ENCODE peak calls at places on chromosomes 16 and 17, in six cellular contexts. One of them, this sample, is unnamed.

GRCh38 chr16:10521681-10522274 is 58.6 kb downstream of the EMP2 start:
- DNase-seq in neural crest cell: peak
- DNase-seq in esophagus muscularis mucosa: no peak
- DNase-seq in left lung: peak
- DNase-seq in heart left ventricle: peak
- DNase-seq in HFFc6: peak
- DNase-seq in this sample: no peak

GRCh38 chr17:27475070-27475673 is 18.9 kb downstream of the KSR1 start:
- DNase-seq in neural crest cell: no peak
- DNase-seq in esophagus muscularis mucosa: no peak
- DNase-seq in left lung: no peak
- DNase-seq in heart left ventricle: no peak
- DNase-seq in HFFc6: no peak
- DNase-seq in this sample: no peak

GRCh38 chr17:68029512-68030215 is 5.9 kb upstream of the KPNA2 start:
- DNase-seq in neural crest cell: no peak
- DNase-seq in esophagus muscularis mucosa: no peak
- DNase-seq in left lung: no peak
- DNase-seq in heart left ventricle: no peak
- DNase-seq in HFFc6: no peak
- DNase-seq in this sample: no peak

GRCh38 chr16:64654137-64654652 is 467.7 kb downstream of the CDH11 start:
- DNase-seq in neural crest cell: no peak
- DNase-seq in esophagus muscularis mucosa: no peak
- DNase-seq in left lung: no peak
- DNase-seq in heart left ventricle: no peak
- DNase-seq in HFFc6: peak
- DNase-seq in this sample: no peak

GRCh38 chr17:57931488-57932137 is 23.6 kb downstream of the CUEDC1 start:
- DNase-seq in neural crest cell: no peak
- DNase-seq in esophagus muscularis mucosa: no peak
- DNase-seq in left lung: no peak
- DNase-seq in heart left ventricle: no peak
- DNase-seq in HFFc6: no peak
- DNase-seq in this sample: no peak

GRCh38 chr16:73298562-73298961 is 250.6 kb upstream of the ZFHX3 start:
- DNase-seq in neural crest cell: no peak
- DNase-seq in esophagus muscularis mucosa: no peak
- DNase-seq in left lung: no peak
- DNase-seq in heart left ventricle: no peak
- DNase-seq in HFFc6: peak
- DNase-seq in this sample: no peak

GRCh38 chr17:31444026-31444425 is 52.6 kb downstream of the RAB11FIP4 start:
- DNase-seq in neural crest cell: no peak
- DNase-seq in esophagus muscularis mucosa: no peak
- DNase-seq in left lung: no peak
- DNase-seq in heart left ventricle: no peak
- DNase-seq in HFFc6: peak
- DNase-seq in this sample: no peak

GRCh38 chr17:7388856-7389255 is 5.5 kb downstream of the PLSCR3 start:
- DNase-seq in neural crest cell: no peak
- DNase-seq in esophagus muscularis mucosa: no peak
- DNase-seq in left lung: no peak
- DNase-seq in heart left ventricle: no peak
- DNase-seq in HFFc6: no peak
- DNase-seq in this sample: no peak

GRCh38 chr16:89137666-89138512 is 33.7 kb upstream of the CDH15 start:
- DNase-seq in neural crest cell: no peak
- DNase-seq in esophagus muscularis mucosa: no peak
- DNase-seq in left lung: no peak
- DNase-seq in heart left ventricle: no peak
- DNase-seq in HFFc6: no peak
- DNase-seq in this sample: no peak

GRCh38 chr16:68739964-68740627 is 3.0 kb downstream of the CDH1 start:
- DNase-seq in neural crest cell: no peak
- DNase-seq in esophagus muscularis mucosa: no peak
- DNase-seq in left lung: no peak
- DNase-seq in heart left ventricle: no peak
- DNase-seq in HFFc6: no peak
- DNase-seq in this sample: no peak

GRCh38 chr17:17836818-17837379 is at the start of gene SREBF1:
- DNase-seq in neural crest cell: peak
- DNase-seq in esophagus muscularis mucosa: no peak
- DNase-seq in left lung: peak
- DNase-seq in heart left ventricle: peak
- DNase-seq in HFFc6: no peak
- DNase-seq in this sample: no peak

GRCh38 chr17:731943-732787 is at the start of gene TLCD3A:
- DNase-seq in neural crest cell: peak
- DNase-seq in esophagus muscularis mucosa: no peak
- DNase-seq in left lung: peak
- DNase-seq in heart left ventricle: peak
- DNase-seq in HFFc6: peak
- DNase-seq in this sample: no peak

GRCh38 chr16:31201511-31202401 is 804 bp downstream of the PYCARD start:
- DNase-seq in neural crest cell: no peak
- DNase-seq in esophagus muscularis mucosa: no peak
- DNase-seq in left lung: peak
- DNase-seq in heart left ventricle: peak
- DNase-seq in HFFc6: no peak
- DNase-seq in this sample: no peak

GRCh38 chr16:31202402-31203385 is at the start of gene PYCARD:
- DNase-seq in neural crest cell: no peak
- DNase-seq in esophagus muscularis mucosa: no peak
- DNase-seq in left lung: peak
- DNase-seq in heart left ventricle: peak
- DNase-seq in HFFc6: peak
- DNase-seq in this sample: no peak

GRCh38 chr16:31206776-31207175 is 4.2 kb upstream of the PYCARD start:
- DNase-seq in neural crest cell: no peak
- DNase-seq in esophagus muscularis mucosa: no peak
- DNase-seq in left lung: no peak
- DNase-seq in heart left ventricle: no peak
- DNase-seq in HFFc6: no peak
- DNase-seq in this sample: no peak

GRCh38 chr16:31200821-31201510 is 1.6 kb downstream of the PYCARD start:
- DNase-seq in neural crest cell: no peak
- DNase-seq in esophagus muscularis mucosa: no peak
- DNase-seq in left lung: no peak
- DNase-seq in heart left ventricle: no peak
- DNase-seq in HFFc6: peak
- DNase-seq in this sample: no peak

DNA sequence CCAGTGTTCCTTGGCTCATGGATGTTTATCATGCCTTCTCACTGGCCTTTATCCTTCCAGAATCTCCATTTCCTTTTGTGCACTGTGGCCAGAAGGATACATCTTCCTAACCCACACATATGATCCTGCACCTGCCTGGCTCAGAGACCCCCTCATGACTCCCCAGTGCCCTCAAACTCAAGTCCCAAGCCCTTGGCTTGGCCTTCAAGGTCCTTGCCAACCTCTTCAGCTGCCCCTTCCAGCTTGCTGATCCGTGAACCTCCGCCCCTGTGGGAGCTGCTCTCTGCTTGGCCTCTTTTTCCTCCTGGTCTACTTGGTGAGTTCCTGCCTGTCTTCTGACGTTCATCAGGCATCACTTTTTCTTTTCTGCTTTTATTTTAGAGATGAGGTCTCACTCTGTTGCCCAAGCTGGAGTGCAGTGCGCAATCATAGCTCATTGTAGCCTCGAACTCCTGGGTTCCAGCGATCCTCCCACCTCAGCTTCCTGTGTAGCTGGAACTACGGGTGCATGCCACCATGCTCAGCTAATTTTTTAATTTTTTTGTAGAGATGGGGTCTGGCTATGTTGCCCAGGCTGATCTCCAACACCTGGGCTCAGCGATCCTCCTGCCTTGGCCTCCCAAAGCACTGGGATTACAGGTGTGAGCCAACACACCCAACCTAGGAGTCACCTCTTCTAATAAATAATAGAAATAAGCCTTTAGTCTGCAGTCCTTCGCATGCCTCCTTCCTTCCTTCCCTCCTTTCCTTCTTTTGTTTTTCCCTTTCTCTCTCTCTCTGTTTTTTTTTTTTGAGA is 2.5 kb upstream of the PYCARD start:
- DNase-seq in neural crest cell: no peak
- DNase-seq in esophagus muscularis mucosa: no peak
- DNase-seq in left lung: no peak
- DNase-seq in heart left ventricle: no peak
- DNase-seq in HFFc6: no peak
- DNase-seq in this sample: no peak
- TF ChIP-seq CTCF in neural crest cell: no peak
- TF ChIP-seq CTCF in esophagus muscularis mucosa: no peak
- TF ChIP-seq CTCF in left lung: no peak
- TF ChIP-seq CTCF in heart left ventricle: no peak
- TF ChIP-seq CTCF in HFFc6: no peak
- TF ChIP-seq CTCF in this sample: no peak

GRCh38 chr17:74795327-74796020 is 19.3 kb upstream of the NAT9 start:
- DNase-seq in neural crest cell: no peak
- DNase-seq in esophagus muscularis mucosa: no peak
- DNase-seq in left lung: no peak
- DNase-seq in heart left ventricle: no peak
- DNase-seq in HFFc6: no peak
- DNase-seq in this sample: no peak
- TF ChIP-seq CTCF in neural crest cell: no peak
- TF ChIP-seq CTCF in esophagus muscularis mucosa: no peak
- TF ChIP-seq CTCF in left lung: no peak
- TF ChIP-seq CTCF in heart left ventricle: no peak
- TF ChIP-seq CTCF in HFFc6: no peak
- TF ChIP-seq CTCF in this sample: no peak

DNA sequence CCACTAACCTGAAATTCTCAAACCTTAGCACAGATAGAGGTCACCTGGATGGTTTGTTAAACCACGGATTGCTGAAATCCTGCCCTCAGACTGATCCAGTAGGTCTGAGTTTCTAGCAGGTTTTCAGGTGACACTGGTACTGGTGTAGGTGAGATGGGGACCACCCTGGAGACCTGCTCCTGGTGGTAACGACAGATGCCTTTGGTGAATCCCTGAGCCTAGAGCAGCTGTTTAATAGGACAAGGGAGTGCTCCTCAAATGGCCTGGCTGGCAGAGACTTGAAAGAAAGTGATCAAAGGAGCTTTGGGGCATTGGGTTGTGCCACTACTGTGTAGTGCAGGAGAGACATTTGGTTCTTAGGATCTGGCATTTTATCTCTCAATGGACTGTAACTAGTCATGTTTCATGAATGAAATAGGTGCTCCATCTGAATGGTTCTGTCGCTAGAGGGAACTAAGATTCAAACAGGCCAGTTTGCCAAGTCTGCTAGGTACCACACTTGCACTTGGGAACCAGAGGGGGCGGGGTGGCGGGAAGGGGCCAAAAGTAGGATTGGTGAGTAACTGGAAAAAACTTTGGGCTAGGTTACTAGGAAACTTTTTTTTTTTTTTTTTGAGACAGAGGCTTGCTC is 2.9 kb upstream of the IFI35 start:
- DNase-seq in neural crest cell: no peak
- DNase-seq in esophagus muscularis mucosa: no peak
- DNase-seq in left lung: no peak
- DNase-seq in heart left ventricle: no peak
- DNase-seq in HFFc6: no peak
- DNase-seq in this sample: no peak
- TF ChIP-seq CTCF in neural crest cell: no peak
- TF ChIP-seq CTCF in esophagus muscularis mucosa: no peak
- TF ChIP-seq CTCF in left lung: no peak
- TF ChIP-seq CTCF in heart left ventricle: no peak
- TF ChIP-seq CTCF in HFFc6: peak
- TF ChIP-seq CTCF in this sample: no peak

DNA sequence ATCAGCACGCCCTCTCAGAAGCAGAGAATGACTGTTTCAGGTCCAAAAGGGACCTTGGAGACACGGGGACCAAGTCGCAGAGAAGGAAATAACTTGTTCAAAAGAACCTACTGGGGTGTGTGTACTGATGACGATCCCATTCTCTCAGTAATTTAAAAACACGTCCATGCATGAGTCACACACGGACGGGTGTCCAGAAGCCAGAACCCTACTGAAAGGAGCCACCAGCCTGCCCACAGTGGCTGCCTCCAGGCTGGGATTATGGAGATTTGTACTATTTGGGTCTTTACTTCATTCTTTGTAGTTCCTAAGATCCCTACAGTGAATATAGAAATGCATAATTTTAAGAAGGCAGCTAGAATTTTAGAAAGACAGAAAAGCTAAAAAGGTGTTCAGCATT is 27.8 kb downstream of the TMEM204 start:
- DNase-seq in neural crest cell: no peak
- DNase-seq in esophagus muscularis mucosa: no peak
- DNase-seq in left lung: no peak
- DNase-seq in heart left ventricle: no peak
- DNase-seq in HFFc6: no peak
- DNase-seq in this sample: no peak
- TF ChIP-seq CTCF in neural crest cell: no peak
- TF ChIP-seq CTCF in esophagus muscularis mucosa: no peak
- TF ChIP-seq CTCF in left lung: no peak
- TF ChIP-seq CTCF in heart left ventricle: no peak
- TF ChIP-seq CTCF in HFFc6: no peak
- TF ChIP-seq CTCF in this sample: no peak

GRCh38 chr17:32752934-32753333 is 124.0 kb downstream of the MYO1D start:
- DNase-seq in neural crest cell: no peak
- DNase-seq in esophagus muscularis mucosa: no peak
- DNase-seq in left lung: no peak
- DNase-seq in heart left ventricle: no peak
- DNase-seq in HFFc6: no peak
- DNase-seq in this sample: no peak

GRCh38 chr17:32759476-32759875 is 117.4 kb downstream of the MYO1D start:
- DNase-seq in neural crest cell: no peak
- DNase-seq in esophagus muscularis mucosa: no peak
- DNase-seq in left lung: no peak
- DNase-seq in heart left ventricle: no peak
- DNase-seq in HFFc6: no peak
- DNase-seq in this sample: no peak

GRCh38 chr17:32757963-32758362 is 119.0 kb downstream of the MYO1D start:
- DNase-seq in neural crest cell: no peak
- DNase-seq in esophagus muscularis mucosa: no peak
- DNase-seq in left lung: no peak
- DNase-seq in heart left ventricle: no peak
- DNase-seq in HFFc6: peak
- DNase-seq in this sample: no peak

GRCh38 chr17:32756696-32757095 is 120.2 kb downstream of the MYO1D start:
- DNase-seq in neural crest cell: no peak
- DNase-seq in esophagus muscularis mucosa: no peak
- DNase-seq in left lung: no peak
- DNase-seq in heart left ventricle: no peak
- DNase-seq in HFFc6: no peak
- DNase-seq in this sample: no peak

DNA sequence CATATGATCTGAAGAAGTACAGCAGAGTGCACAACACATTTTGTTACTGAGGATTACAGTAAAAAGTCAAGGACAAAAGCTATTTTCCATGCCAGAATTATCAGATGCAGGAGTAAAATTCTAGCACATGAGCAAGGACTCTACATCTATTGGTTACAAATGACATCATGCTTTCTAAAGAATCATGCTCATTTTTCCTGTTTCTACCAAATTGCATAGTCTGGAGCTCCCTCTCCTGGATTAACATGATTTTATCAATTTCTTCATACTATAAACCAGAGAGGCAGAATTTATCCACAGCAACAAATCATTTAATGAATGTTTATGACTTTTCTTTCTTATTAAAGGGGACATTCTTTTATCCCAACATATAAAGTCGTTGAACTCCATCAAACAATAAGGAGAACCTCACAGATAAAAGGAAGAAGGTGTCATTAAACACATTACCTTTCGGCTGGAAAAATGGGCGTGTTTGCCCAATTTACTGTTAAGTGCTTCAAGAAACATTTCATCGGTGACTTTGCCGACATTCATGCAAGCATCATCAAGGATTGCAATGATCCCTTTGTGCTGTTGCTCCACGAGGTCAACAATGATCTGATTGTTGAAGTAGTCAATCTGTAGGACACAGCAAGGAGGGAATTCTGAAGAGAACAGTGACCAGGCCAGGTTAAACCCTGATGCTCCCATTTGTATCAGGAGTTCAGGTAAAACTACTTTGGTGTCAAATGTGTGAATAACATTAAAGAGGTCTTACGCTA is 121.7 kb downstream of the MYO1D start:
- DNase-seq in neural crest cell: no peak
- DNase-seq in esophagus muscularis mucosa: no peak
- DNase-seq in left lung: no peak
- DNase-seq in heart left ventricle: no peak
- DNase-seq in HFFc6: peak
- DNase-seq in this sample: peak
- TF ChIP-seq CTCF in neural crest cell: peak
- TF ChIP-seq CTCF in esophagus muscularis mucosa: peak
- TF ChIP-seq CTCF in left lung: peak
- TF ChIP-seq CTCF in heart left ventricle: peak
- TF ChIP-seq CTCF in HFFc6: peak
- TF ChIP-seq CTCF in this sample: peak

This sample was measured in GM12864.